ENCODE peak calls at places on chromosomes 2 and 18, in seven cellular contexts. H is transverse colon, L is GM23248, K is small intestine, Z is cardiac muscle cell, U is right atrium auricular region, R is A673. Q is an unnamed sample.
A peak's percentile ranks its signal among the peaks of the same experiment; 100 is the strongest.

GRCh38 chr2:196101325-196101981 is 32.8 kb upstream of the DNAH7 start:
- DNase-seq in H (peak; percentile 30), L (peak; percentile 61), K (peak; percentile 85), Z (no peak), U (no peak), R (no peak), Q (peak; percentile 30)

GRCh38 chr2:146131048-146131447 is 1611.1 kb upstream of the ZEB2 start:
- DNase-seq in H (no peak), L (no peak), K (no peak), Z (no peak), U (no peak), R (no peak), Q (no peak)

GRCh38 chr2:61017556-61018318 is at the start of the genes PEX13 and PUS10:
- DNase-seq in H (peak; percentile 82), L (peak; percentile 88), K (peak; percentile 96), Z (peak; percentile 79), U (peak; percentile 79), R (peak; percentile 48), Q (peak; percentile 88)

GRCh38 chr18:44742741-44743311 is 62.1 kb downstream of the SETBP1 start:
- DNase-seq in H (no peak), L (peak; percentile 67), K (no peak), Z (no peak), U (no peak), R (no peak), Q (peak; percentile 87)

GRCh38 chr2:86035883-86036789 is 69.5 kb downstream of the POLR1A start:
- DNase-seq in H (peak; percentile 80), L (peak; percentile 91), K (peak; percentile 52), Z (no peak), U (peak; percentile 84), R (peak; percentile 85), Q (peak; percentile 96)

GRCh38 chr2:142150453-142150852 is 19.6 kb upstream of the LRP1B start:
- DNase-seq in H (no peak), L (no peak), K (no peak), Z (no peak), U (no peak), R (no peak), Q (no peak)

GRCh38 chr2:227826019-227826521 is 12.4 kb downstream of the CCL20 start:
- DNase-seq in H (peak; percentile 47), L (no peak), K (peak; percentile 70), Z (no peak), U (no peak), R (no peak), Q (no peak)

GRCh38 chr2:76073992-76074604 is 363.4 kb upstream of the GCFC2 start:
- DNase-seq in H (no peak), L (no peak), K (no peak), Z (no peak), U (no peak), R (no peak), Q (no peak)

GRCh38 chr2:212956665-212957064 is 194.7 kb downstream of the IKZF2 start:
- DNase-seq in H (no peak), L (no peak), K (no peak), Z (no peak), U (no peak), R (no peak), Q (peak; percentile 8)

GRCh38 chr18:28159055-28159454 is 17.9 kb downstream of the CDH2 start:
- DNase-seq in H (no peak), L (peak; percentile 58), K (no peak), Z (no peak), U (no peak), R (no peak), Q (no peak)

GRCh38 chr2:223093436-223093839 is 41.4 kb downstream of the KCNE4 start:
- DNase-seq in H (no peak), L (peak; percentile 81), K (no peak), Z (no peak), U (peak; percentile 85), R (peak; percentile 99), Q (peak; percentile 57)

GRCh38 chr2:186325827-186326535 is 160.1 kb upstream of the ZC3H15 start:
- DNase-seq in H (no peak), L (no peak), K (no peak), Z (no peak), U (no peak), R (no peak), Q (no peak)

GRCh38 chr2:134336936-134337335 is 83.1 kb downstream of the MGAT5 start:
- DNase-seq in H (no peak), L (no peak), K (no peak), Z (no peak), U (no peak), R (no peak), Q (no peak)

GRCh38 chr2:84906108-84906899 is 848 bp downstream of the TMSB10 start:
- DNase-seq in H (peak; percentile 73), L (peak; percentile 55), K (peak; percentile 59), Z (peak; percentile 19), U (peak; percentile 61), R (peak; percentile 32), Q (peak; percentile 28)

GRCh38 chr2:164781394-164781793 is 60.2 kb downstream of the COBLL1 start:
- DNase-seq in H (no peak), L (no peak), K (no peak), Z (no peak), U (no peak), R (no peak), Q (no peak)

GRCh38 chr2:142858991-142859390 is 18.5 kb upstream of the KYNU start:
- DNase-seq in H (no peak), L (peak; percentile 4), K (no peak), Z (no peak), U (no peak), R (no peak), Q (no peak)

GRCh38 chr2:179543361-179543901 is 278.8 kb upstream of the SESTD1 start:
- DNase-seq in H (no peak), L (peak; percentile 7), K (no peak), Z (no peak), U (no peak), R (no peak), Q (no peak)

GRCh38 chr18:65955747-65956146 is 204.9 kb downstream of the CDH7 start:
- DNase-seq in H (no peak), L (no peak), K (no peak), Z (no peak), U (no peak), R (peak; percentile 98), Q (no peak)

GRCh38 chr2:144274131-144274530 is 245.8 kb downstream of the ZEB2 start:
- DNase-seq in H (no peak), L (no peak), K (no peak), Z (no peak), U (no peak), R (peak; percentile 15), Q (no peak)

GRCh38 chr2:111072220-111072871 is 48.4 kb upstream of the BCL2L11 start:
- DNase-seq in H (no peak), L (peak; percentile 68), K (no peak), Z (no peak), U (no peak), R (no peak), Q (no peak)

GRCh38 chr2:60530660-60531276 is 22.7 kb downstream of the BCL11A start:
- DNase-seq in H (peak; percentile 90), L (no peak), K (peak; percentile 93), Z (peak; percentile 91), U (no peak), R (no peak), Q (peak; percentile 93)

GRCh38 chr2:27953077-27953476 is 62.5 kb downstream of the BABAM2 start:
- DNase-seq in H (no peak), L (no peak), K (no peak), Z (no peak), U (no peak), R (no peak), Q (no peak)
- H3K4me1 ChIP-seq in H (peaks cover 11% of the 10 kb centered on the region), L (peaks cover 50% of the 10 kb centered on the region), K (peaks cover 15% of the 10 kb centered on the region), Z (peaks cover 2% of the 10 kb centered on the region), U (peaks cover 40% of the 10 kb centered on the region), R (peaks cover 24% of the 10 kb centered on the region), Q (peaks cover 18% of the 10 kb centered on the region)

GRCh38 chr2:168801961-168802824 is at the start of gene NOSTRIN:
- DNase-seq in H (peak; percentile 83), L (peak; percentile 38), K (peak; percentile 100), Z (peak; percentile 52), U (peak; percentile 83), R (no peak), Q (no peak)
- H3K27ac ChIP-seq in H (peak within 1 kb of the TSS; percentile 82), L (no peak within 1 kb of the TSS), K (peak within 1 kb of the TSS; percentile 89), Z (peak within 1 kb of the TSS; percentile 67), U (peak within 1 kb of the TSS; percentile 42), R (no peak within 1 kb of the TSS), Q (no peak within 1 kb of the TSS)

DNA sequence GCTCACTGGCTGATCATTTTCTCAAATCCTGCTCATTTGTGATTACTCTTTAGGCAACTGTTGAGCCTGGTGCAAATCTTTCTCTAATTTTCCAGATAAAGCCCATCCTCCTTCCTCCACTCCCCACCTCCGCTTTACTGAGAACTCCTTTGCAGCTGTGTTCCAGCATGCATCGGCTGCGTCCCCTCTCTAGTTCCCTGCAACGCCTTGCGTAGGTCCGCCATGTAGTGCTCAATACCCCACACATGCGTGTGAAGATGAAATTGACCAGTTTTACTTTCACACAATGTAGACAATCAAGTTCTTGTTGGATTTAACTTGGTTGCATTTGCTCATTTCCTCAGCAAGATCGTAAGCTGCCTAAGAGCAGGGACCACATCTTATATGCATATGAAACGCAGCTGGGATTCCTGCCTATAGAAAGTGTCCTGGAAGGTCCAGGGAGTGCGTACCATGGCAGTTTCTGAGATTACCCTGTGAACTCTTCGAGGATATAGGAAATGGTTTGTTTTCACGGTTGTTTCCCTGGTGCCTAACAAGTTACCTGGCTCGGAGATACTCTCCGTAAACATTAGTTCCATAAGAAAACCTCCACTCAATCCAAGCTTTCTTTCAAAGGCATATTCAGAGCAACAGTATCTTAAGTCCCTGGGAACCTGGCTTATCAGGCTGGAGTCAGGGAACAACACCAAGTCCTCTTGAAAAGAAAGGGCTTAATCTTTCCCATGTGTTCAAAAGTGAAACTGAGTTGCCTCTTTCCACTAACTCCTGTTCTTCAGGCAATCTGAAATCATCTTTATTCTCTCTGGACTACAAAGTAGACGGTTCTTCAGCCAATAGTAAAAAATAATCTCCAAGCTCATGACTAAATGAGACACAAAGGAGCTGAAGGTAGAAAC is 766.3 kb upstream of the ID2 start:
- DNase-seq in H (no peak), L (peak; percentile 50), K (peak; percentile 27), Z (peak; percentile 25), U (no peak), R (no peak), Q (no peak)
- H3K4me3 ChIP-seq in H (peak overlapping the region; percentile 15), L (peak overlapping the region; percentile 71), K (no peak overlapping the region), Z (no peak overlapping the region), U (no peak overlapping the region), R (no peak overlapping the region), Q (no peak overlapping the region)

DNA sequence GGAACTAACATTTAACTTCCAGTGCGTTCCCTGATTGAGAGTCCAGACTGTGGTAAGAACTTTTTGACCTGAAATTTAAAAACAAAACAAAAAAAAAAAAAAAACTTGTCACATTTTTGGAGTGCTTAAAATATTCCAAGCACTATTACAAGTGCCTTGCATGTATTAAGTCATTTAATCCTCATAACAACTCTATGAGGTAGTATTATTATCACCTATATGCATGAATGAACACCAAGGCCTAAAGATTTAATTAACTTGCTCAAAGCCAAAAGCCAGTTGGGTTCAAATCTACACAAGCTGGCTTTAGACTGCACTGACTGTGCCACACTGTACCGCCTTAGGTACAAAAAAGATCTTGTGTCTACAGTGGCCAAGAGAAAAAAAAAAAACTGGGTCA is 35.2 kb downstream of the METTL4 start:
- DNase-seq in H (no peak), L (no peak), K (no peak), Z (no peak), U (no peak), R (no peak), Q (no peak)
- H3K4me1 ChIP-seq in H (peaks cover 3% of the 10 kb centered on the region), L (no peaks in the 10 kb centered on the region), K (no peaks in the 10 kb centered on the region), Z (no peaks in the 10 kb centered on the region), U (no peaks in the 10 kb centered on the region), R (peaks cover 5% of the 10 kb centered on the region), Q (no peaks in the 10 kb centered on the region)